ENCODE peak calls at places on chromosomes 7 and 10, in nine cellular contexts. One of them, this sample, is unnamed.
A peak's percentile ranks its signal among the peaks of the same experiment; 100 is the strongest.

GRCh38 chr10:6456067-6456466 is 124.0 kb downstream of the PRKCQ start:
- DNase-seq in stimulated activated naive CD4-positive, alpha-beta T cell: no peak
- DNase-seq in Daoy: no peak
- DNase-seq in pons: no peak
- DNase-seq in endodermal cell: no peak
- DNase-seq in dorsolateral prefrontal cortex: no peak
- DNase-seq in NCI-H1436: no peak
- DNase-seq in nucleus accumbens: no peak
- DNase-seq in brain microvascular endothelial cell: no peak
- DNase-seq in this sample: no peak

GRCh38 chr7:30285067-30285530 is 702 bp downstream of the ZNRF2 start:
- DNase-seq in stimulated activated naive CD4-positive, alpha-beta T cell: peak; percentile 57
- DNase-seq in Daoy: no peak
- DNase-seq in pons: no peak
- DNase-seq in endodermal cell: peak; percentile 71
- DNase-seq in dorsolateral prefrontal cortex: peak; percentile 47
- DNase-seq in NCI-H1436: peak; percentile 16
- DNase-seq in nucleus accumbens: no peak
- DNase-seq in brain microvascular endothelial cell: no peak
- DNase-seq in this sample: no peak

GRCh38 chr7:124720195-124720594 is 45.4 kb downstream of the GPR37 start:
- DNase-seq in stimulated activated naive CD4-positive, alpha-beta T cell: no peak
- DNase-seq in Daoy: peak; percentile 68
- DNase-seq in pons: no peak
- DNase-seq in endodermal cell: no peak
- DNase-seq in dorsolateral prefrontal cortex: no peak
- DNase-seq in NCI-H1436: no peak
- DNase-seq in nucleus accumbens: no peak
- DNase-seq in brain microvascular endothelial cell: peak; percentile 21
- DNase-seq in this sample: peak; percentile 71

GRCh38 chr7:52715701-52716100 is 319.7 kb upstream of the POM121L12 start:
- DNase-seq in stimulated activated naive CD4-positive, alpha-beta T cell: no peak
- DNase-seq in Daoy: no peak
- DNase-seq in pons: no peak
- DNase-seq in endodermal cell: no peak
- DNase-seq in dorsolateral prefrontal cortex: no peak
- DNase-seq in NCI-H1436: peak; percentile 1
- DNase-seq in nucleus accumbens: no peak
- DNase-seq in brain microvascular endothelial cell: no peak
- DNase-seq in this sample: peak; percentile 65

GRCh38 chr10:59628965-59629364 is 80.7 kb downstream of the SLC16A9 start:
- DNase-seq in stimulated activated naive CD4-positive, alpha-beta T cell: no peak
- DNase-seq in Daoy: no peak
- DNase-seq in pons: no peak
- DNase-seq in endodermal cell: no peak
- DNase-seq in dorsolateral prefrontal cortex: no peak
- DNase-seq in NCI-H1436: no peak
- DNase-seq in nucleus accumbens: no peak
- DNase-seq in brain microvascular endothelial cell: no peak
- DNase-seq in this sample: no peak

GRCh38 chr10:35852721-35853120 is 210.6 kb upstream of the FZD8 start:
- DNase-seq in stimulated activated naive CD4-positive, alpha-beta T cell: no peak
- DNase-seq in Daoy: no peak
- DNase-seq in pons: no peak
- DNase-seq in endodermal cell: no peak
- DNase-seq in dorsolateral prefrontal cortex: no peak
- DNase-seq in NCI-H1436: no peak
- DNase-seq in nucleus accumbens: no peak
- DNase-seq in brain microvascular endothelial cell: no peak
- DNase-seq in this sample: no peak

GRCh38 chr10:46033602-46034011 is 3.2 kb upstream of the NCOA4 start:
- DNase-seq in stimulated activated naive CD4-positive, alpha-beta T cell: no peak
- DNase-seq in Daoy: peak; percentile 82
- DNase-seq in pons: no peak
- DNase-seq in endodermal cell: no peak
- DNase-seq in dorsolateral prefrontal cortex: no peak
- DNase-seq in NCI-H1436: no peak
- DNase-seq in nucleus accumbens: no peak
- DNase-seq in brain microvascular endothelial cell: peak; percentile 77
- DNase-seq in this sample: peak; percentile 82

GRCh38 chr10:100006241-100006886 is 3.4 kb downstream of the DNMBP start:
- DNase-seq in stimulated activated naive CD4-positive, alpha-beta T cell: no peak
- DNase-seq in Daoy: peak; percentile 90
- DNase-seq in pons: no peak
- DNase-seq in endodermal cell: no peak
- DNase-seq in dorsolateral prefrontal cortex: no peak
- DNase-seq in NCI-H1436: no peak
- DNase-seq in nucleus accumbens: no peak
- DNase-seq in brain microvascular endothelial cell: peak; percentile 93
- DNase-seq in this sample: peak; percentile 79

GRCh38 chr7:157020514-157021070 is 10.1 kb upstream of the MNX1 start:
- DNase-seq in stimulated activated naive CD4-positive, alpha-beta T cell: no peak
- DNase-seq in Daoy: peak; percentile 37
- DNase-seq in pons: no peak
- DNase-seq in endodermal cell: peak; percentile 74
- DNase-seq in dorsolateral prefrontal cortex: no peak
- DNase-seq in NCI-H1436: no peak
- DNase-seq in nucleus accumbens: no peak
- DNase-seq in brain microvascular endothelial cell: no peak
- DNase-seq in this sample: no peak

GRCh38 chr10:129958118-129958685 is 5.9 kb downstream of the EBF3 start:
- DNase-seq in stimulated activated naive CD4-positive, alpha-beta T cell: no peak
- DNase-seq in Daoy: peak; percentile 45
- DNase-seq in pons: no peak
- DNase-seq in endodermal cell: peak; percentile 57
- DNase-seq in dorsolateral prefrontal cortex: no peak
- DNase-seq in NCI-H1436: peak; percentile 70
- DNase-seq in nucleus accumbens: no peak
- DNase-seq in brain microvascular endothelial cell: no peak
- DNase-seq in this sample: no peak

GRCh38 chr10:3031490-3031889 is 35.9 kb upstream of the PFKP start:
- DNase-seq in stimulated activated naive CD4-positive, alpha-beta T cell: no peak
- DNase-seq in Daoy: no peak
- DNase-seq in pons: no peak
- DNase-seq in endodermal cell: no peak
- DNase-seq in dorsolateral prefrontal cortex: no peak
- DNase-seq in NCI-H1436: no peak
- DNase-seq in nucleus accumbens: no peak
- DNase-seq in brain microvascular endothelial cell: no peak
- DNase-seq in this sample: no peak

GRCh38 chr10:132028706-132029105 is 37.0 kb upstream of the JAKMIP3 start:
- DNase-seq in stimulated activated naive CD4-positive, alpha-beta T cell: no peak
- DNase-seq in Daoy: no peak
- DNase-seq in pons: no peak
- DNase-seq in endodermal cell: no peak
- DNase-seq in dorsolateral prefrontal cortex: no peak
- DNase-seq in NCI-H1436: no peak
- DNase-seq in nucleus accumbens: no peak
- DNase-seq in brain microvascular endothelial cell: no peak
- DNase-seq in this sample: no peak

GRCh38 chr7:91319326-91319725 is 55.1 kb downstream of the FZD1 start:
- DNase-seq in stimulated activated naive CD4-positive, alpha-beta T cell: no peak
- DNase-seq in Daoy: no peak
- DNase-seq in pons: no peak
- DNase-seq in endodermal cell: no peak
- DNase-seq in dorsolateral prefrontal cortex: no peak
- DNase-seq in NCI-H1436: no peak
- DNase-seq in nucleus accumbens: no peak
- DNase-seq in brain microvascular endothelial cell: no peak
- DNase-seq in this sample: no peak

GRCh38 chr7:121344093-121344492 is 15.3 kb downstream of the WNT16 start:
- DNase-seq in stimulated activated naive CD4-positive, alpha-beta T cell: no peak
- DNase-seq in Daoy: no peak
- DNase-seq in pons: no peak
- DNase-seq in endodermal cell: no peak
- DNase-seq in dorsolateral prefrontal cortex: no peak
- DNase-seq in NCI-H1436: no peak
- DNase-seq in nucleus accumbens: no peak
- DNase-seq in brain microvascular endothelial cell: no peak
- DNase-seq in this sample: no peak

GRCh38 chr7:20331231-20331880 is 656 bp downstream of the ITGB8 start:
- DNase-seq in stimulated activated naive CD4-positive, alpha-beta T cell: no peak
- DNase-seq in Daoy: peak; percentile 69
- DNase-seq in pons: peak; percentile 93
- DNase-seq in endodermal cell: peak; percentile 85
- DNase-seq in dorsolateral prefrontal cortex: peak; percentile 14
- DNase-seq in NCI-H1436: peak; percentile 68
- DNase-seq in nucleus accumbens: peak; percentile 73
- DNase-seq in brain microvascular endothelial cell: peak; percentile 18
- DNase-seq in this sample: no peak

GRCh38 chr7:64515781-64516180 is 47.1 kb downstream of the ZNF680 start:
- DNase-seq in stimulated activated naive CD4-positive, alpha-beta T cell: no peak
- DNase-seq in Daoy: no peak
- DNase-seq in pons: no peak
- DNase-seq in endodermal cell: no peak
- DNase-seq in dorsolateral prefrontal cortex: no peak
- DNase-seq in NCI-H1436: no peak
- DNase-seq in nucleus accumbens: no peak
- DNase-seq in brain microvascular endothelial cell: no peak
- DNase-seq in this sample: no peak

GRCh38 chr7:156014808-156015207 is 202.5 kb upstream of the SHH start:
- DNase-seq in stimulated activated naive CD4-positive, alpha-beta T cell: no peak
- DNase-seq in Daoy: no peak
- DNase-seq in pons: no peak
- DNase-seq in endodermal cell: peak; percentile 19
- DNase-seq in dorsolateral prefrontal cortex: no peak
- DNase-seq in NCI-H1436: no peak
- DNase-seq in nucleus accumbens: no peak
- DNase-seq in brain microvascular endothelial cell: no peak
- DNase-seq in this sample: no peak

GRCh38 chr10:124344266-124344590 is 74.5 kb downstream of the OAT start:
- DNase-seq in stimulated activated naive CD4-positive, alpha-beta T cell: no peak
- DNase-seq in Daoy: no peak
- DNase-seq in pons: no peak
- DNase-seq in endodermal cell: peak; percentile 10
- DNase-seq in dorsolateral prefrontal cortex: no peak
- DNase-seq in NCI-H1436: no peak
- DNase-seq in nucleus accumbens: no peak
- DNase-seq in brain microvascular endothelial cell: no peak
- DNase-seq in this sample: no peak

GRCh38 chr7:141053626-141054025 is 20.2 kb upstream of the TMEM178B start:
- DNase-seq in stimulated activated naive CD4-positive, alpha-beta T cell: peak; percentile 38
- DNase-seq in Daoy: peak; percentile 88
- DNase-seq in pons: no peak
- DNase-seq in endodermal cell: no peak
- DNase-seq in dorsolateral prefrontal cortex: no peak
- DNase-seq in NCI-H1436: peak; percentile 28
- DNase-seq in nucleus accumbens: no peak
- DNase-seq in brain microvascular endothelial cell: no peak
- DNase-seq in this sample: peak; percentile 54

GRCh38 chr7:148701414-148701813 is 2.7 kb downstream of the CUL1 start:
- DNase-seq in stimulated activated naive CD4-positive, alpha-beta T cell: no peak
- DNase-seq in Daoy: peak; percentile 38
- DNase-seq in pons: no peak
- DNase-seq in endodermal cell: no peak
- DNase-seq in dorsolateral prefrontal cortex: no peak
- DNase-seq in NCI-H1436: no peak
- DNase-seq in nucleus accumbens: no peak
- DNase-seq in brain microvascular endothelial cell: no peak
- DNase-seq in this sample: no peak

GRCh38 chr10:50582766-50583762 is 40.7 kb downstream of the SGMS1 start:
- DNase-seq in stimulated activated naive CD4-positive, alpha-beta T cell: no peak
- DNase-seq in Daoy: no peak
- DNase-seq in pons: no peak
- DNase-seq in endodermal cell: no peak
- DNase-seq in dorsolateral prefrontal cortex: no peak
- DNase-seq in NCI-H1436: no peak
- DNase-seq in nucleus accumbens: no peak
- DNase-seq in brain microvascular endothelial cell: no peak
- DNase-seq in this sample: no peak

GRCh38 chr7:101235050-101235449 is 2.6 kb downstream of the CLDN15 start:
- DNase-seq in stimulated activated naive CD4-positive, alpha-beta T cell: no peak
- DNase-seq in Daoy: no peak
- DNase-seq in pons: no peak
- DNase-seq in endodermal cell: peak; percentile 83
- DNase-seq in dorsolateral prefrontal cortex: no peak
- DNase-seq in NCI-H1436: no peak
- DNase-seq in nucleus accumbens: no peak
- DNase-seq in brain microvascular endothelial cell: no peak
- DNase-seq in this sample: no peak

GRCh38 chr10:120805014-120805805 is 46.0 kb upstream of the WDR11 start:
- DNase-seq in stimulated activated naive CD4-positive, alpha-beta T cell: no peak
- DNase-seq in Daoy: no peak
- DNase-seq in pons: no peak
- DNase-seq in endodermal cell: peak; percentile 57
- DNase-seq in dorsolateral prefrontal cortex: no peak
- DNase-seq in NCI-H1436: no peak
- DNase-seq in nucleus accumbens: no peak
- DNase-seq in brain microvascular endothelial cell: no peak
- DNase-seq in this sample: no peak

This sample was measured in H4.